ENCODE peak calls at places on chromosomes 7 and 10, in nine cellular contexts. J, V, Z, O, W, A, G, U and T are unnamed samples.
A peak's percentile ranks its signal among the peaks of the same experiment; 100 is the strongest.

GRCh38 chr7:8781166-8781565 is 347.8 kb downstream of the NXPH1 start:
- DNase-seq in J (no peak), V (no peak), Z (no peak), O (no peak), W (no peak), A (no peak), G (no peak), U (no peak), T (no peak)

GRCh38 chr10:102001435-102002068 is 54.4 kb downstream of the ARMH3 start:
- DNase-seq in J (peak; percentile 66), V (no peak), Z (no peak), O (no peak), W (no peak), A (no peak), G (no peak), U (no peak), T (no peak)

GRCh38 chr7:117015258-117016184 is 62.2 kb downstream of the ST7 start:
- DNase-seq in J (no peak), V (no peak), Z (no peak), O (no peak), W (no peak), A (no peak), G (no peak), U (no peak), T (no peak)

GRCh38 chr10:70479161-70479531 is 579 bp downstream of the PALD1 start:
- DNase-seq in J (peak; percentile 41), V (no peak), Z (no peak), O (no peak), W (no peak), A (no peak), G (no peak), U (no peak), T (no peak)

GRCh38 chr10:77253037-77253436 is 384.6 kb downstream of the KCNMA1 start:
- DNase-seq in J (peak; percentile 13), V (no peak), Z (no peak), O (no peak), W (no peak), A (no peak), G (no peak), U (no peak), T (no peak)

GRCh38 chr10:47247190-47248059 is 52.6 kb upstream of the GDF10 start:
- DNase-seq in J (no peak), V (no peak), Z (no peak), O (no peak), W (peak; percentile 56), A (no peak), G (no peak), U (no peak), T (no peak)

GRCh38 chr10:45602082-45602730 is 70.4 kb downstream of the ZFAND4 start:
- DNase-seq in J (no peak), V (no peak), Z (no peak), O (no peak), W (no peak), A (no peak), G (no peak), U (no peak), T (no peak)

GRCh38 chr10:102678842-102679289 is 34.6 kb downstream of the TRIM8 start:
- DNase-seq in J (peak; percentile 92), V (peak; percentile 87), Z (no peak), O (peak; percentile 55), W (peak; percentile 69), A (no peak), G (peak; percentile 64), U (peak; percentile 82), T (peak; percentile 65)

GRCh38 chr10:124124769-124125161 is 31.4 kb upstream of the CHST15 start:
- DNase-seq in J (no peak), V (no peak), Z (no peak), O (no peak), W (no peak), A (no peak), G (no peak), U (no peak), T (no peak)

GRCh38 chr10:124124123-124124768 is 30.8 kb upstream of the CHST15 start:
- DNase-seq in J (no peak), V (no peak), Z (no peak), O (no peak), W (no peak), A (no peak), G (no peak), U (no peak), T (no peak)

GRCh38 chr10:124126711-124127385 is 33.5 kb upstream of the CHST15 start:
- DNase-seq in J (no peak), V (no peak), Z (no peak), O (no peak), W (no peak), A (no peak), G (no peak), U (no peak), T (no peak)

GRCh38 chr10:124126139-124126538 is 32.7 kb upstream of the CHST15 start:
- DNase-seq in J (no peak), V (no peak), Z (no peak), O (no peak), W (no peak), A (no peak), G (no peak), U (no peak), T (no peak)

DNA sequence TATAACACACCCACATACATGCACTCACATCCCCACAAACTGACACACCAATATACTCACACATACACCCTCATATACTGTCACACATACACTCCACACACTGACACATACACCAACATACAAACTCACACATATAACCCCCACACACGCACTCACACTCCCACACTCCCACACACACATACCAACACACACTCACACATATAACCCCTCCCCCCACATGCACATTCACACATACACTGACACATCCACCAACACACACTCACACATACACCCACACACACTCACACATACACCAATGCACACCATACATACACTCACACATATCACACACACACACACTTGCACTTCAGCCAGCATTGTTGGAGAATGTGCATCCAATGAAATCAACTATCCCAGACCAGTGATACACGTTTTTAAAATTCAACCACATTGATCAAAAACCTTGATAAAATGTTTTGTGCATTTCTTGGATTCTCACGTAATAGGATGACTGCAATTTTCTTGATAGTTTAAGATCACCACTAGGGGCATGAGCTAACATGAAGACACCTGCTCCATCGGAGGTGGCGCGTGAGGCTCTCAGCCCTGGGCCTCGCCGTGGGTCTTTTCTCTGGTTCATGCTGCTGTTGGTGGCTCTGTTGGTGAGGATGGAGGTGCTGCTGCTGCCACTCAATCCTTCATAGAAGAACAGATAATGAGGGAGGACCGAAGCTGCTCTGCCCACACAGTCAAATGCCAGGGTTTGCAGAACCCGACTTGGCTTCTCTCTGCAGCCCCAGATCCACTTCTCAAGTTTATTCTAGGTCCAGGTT is 32.1 kb upstream of the CHST15 start:
- DNase-seq in J (peak; percentile 46), V (no peak), Z (no peak), O (peak; percentile 28), W (no peak), A (no peak), G (peak; percentile 22), U (peak; percentile 4), T (no peak)
- H3K27ac ChIP-seq in J (no peak overlapping the region), V (no peak overlapping the region), Z (no peak overlapping the region), O (peak overlapping the region; percentile 22), W (no peak overlapping the region), A (no peak overlapping the region), G (no peak overlapping the region), U (no peak overlapping the region), T (no peak overlapping the region)

GRCh38 chr10:133532871-133533270 is 5.7 kb downstream of the CYP2E1 start:
- DNase-seq in J (no peak), V (no peak), Z (no peak), O (no peak), W (no peak), A (no peak), G (no peak), U (no peak), T (no peak)
- H3K9me3 ChIP-seq in J (peaks cover 5% of the 10 kb centered on the region), V (no peaks in the 10 kb centered on the region), Z (no peaks in the 10 kb centered on the region), O (no peaks in the 10 kb centered on the region), W (no peaks in the 10 kb centered on the region), A (no peaks in the 10 kb centered on the region), G (peaks cover 29% of the 10 kb centered on the region), U (no peaks in the 10 kb centered on the region), T (no peaks in the 10 kb centered on the region)

DNA sequence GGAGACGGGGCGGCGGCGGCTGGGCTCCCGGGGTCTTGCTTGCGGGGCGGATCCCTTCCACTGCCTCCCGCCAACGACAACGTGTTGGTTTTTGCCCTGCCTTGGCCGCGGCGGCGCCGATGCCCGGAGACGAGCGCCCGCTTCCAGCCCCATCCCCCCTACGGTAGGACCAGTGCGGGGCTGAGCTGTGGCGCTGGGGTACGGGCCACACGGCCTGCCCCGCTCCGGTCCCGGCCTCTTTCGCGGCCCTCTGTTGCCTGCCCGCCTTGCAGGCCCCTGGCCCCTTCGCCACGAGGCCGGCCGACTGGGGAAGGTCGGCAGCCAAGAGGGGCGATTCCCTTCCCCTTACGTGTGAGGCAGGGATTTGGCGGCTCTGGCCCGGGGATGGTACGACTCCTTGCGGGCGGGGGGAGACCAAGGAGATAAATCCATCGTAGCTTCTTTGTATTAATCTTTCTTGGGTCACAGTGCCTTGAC is 488 bp downstream of the EIF4H start:
- DNase-seq in J (peak; percentile 75), V (peak; percentile 76), Z (peak; percentile 48), O (no peak), W (peak; percentile 78), A (peak; percentile 59), G (no peak), U (peak; percentile 71), T (peak; percentile 55)
- H3K4me1 ChIP-seq in J (peaks cover 21% of the 10 kb centered on the region), V (peaks cover 59% of the 10 kb centered on the region), Z (peaks cover 55% of the 10 kb centered on the region), O (peaks cover 38% of the 10 kb centered on the region), W (peaks cover 58% of the 10 kb centered on the region), A (peaks cover 21% of the 10 kb centered on the region), G (no peaks in the 10 kb centered on the region), U (no peaks in the 10 kb centered on the region), T (peaks cover 39% of the 10 kb centered on the region)

DNA sequence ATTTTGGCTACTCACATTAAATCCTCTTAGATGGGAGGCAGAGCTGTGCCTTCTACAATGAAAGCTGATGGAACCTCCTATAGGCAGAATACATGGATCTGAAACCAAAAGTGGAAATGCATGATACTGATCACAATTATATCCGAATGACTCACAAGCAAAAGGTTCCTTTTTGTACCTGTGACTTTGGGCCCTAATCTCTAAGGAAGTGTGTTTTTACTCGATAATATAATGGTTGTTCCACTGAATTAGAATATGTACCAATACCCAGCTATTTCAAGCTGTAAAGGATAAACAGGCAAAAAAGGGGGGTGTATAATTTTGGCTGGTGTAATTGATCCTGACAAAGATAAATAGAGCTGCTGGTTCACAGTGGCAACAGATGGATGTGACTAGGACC is 17.6 kb upstream of the LAMB1 start:
- DNase-seq in J (no peak), V (no peak), Z (no peak), O (no peak), W (no peak), A (no peak), G (no peak), U (no peak), T (no peak)
- H3K27ac ChIP-seq in J (no peak overlapping the region), V (no peak overlapping the region), Z (no peak overlapping the region), O (no peak overlapping the region), W (no peak overlapping the region), A (no peak overlapping the region), G (no peak overlapping the region), U (no peak overlapping the region), T (no peak overlapping the region)